ENCODE peak calls at places on chromosomes 2 and 18, in five cellular contexts. One of them, this sample, is unnamed.
A peak's percentile ranks its signal among the peaks of the same experiment; 100 is the strongest.

GRCh38 chr18:50128506-50129271 is 66.3 kb downstream of the MYO5B start:
- DNase-seq in astrocyte of the spinal cord: no peak
- DNase-seq in transverse colon: peak; percentile 83
- DNase-seq in GM20000: peak; percentile 12
- DNase-seq in HFF-Myc: no peak
- DNase-seq in this sample: no peak

GRCh38 chr2:7592618-7593140 is 675.5 kb downstream of the RNF144A start:
- DNase-seq in HFF-Myc: no peak
- DNase-seq in transverse colon: no peak
- DNase-seq in astrocyte of the spinal cord: no peak
- DNase-seq in GM20000: no peak
- DNase-seq in this sample: no peak

GRCh38 chr2:219831957-219832356 is 204.5 kb downstream of the SLC4A3 start:
- DNase-seq in GM20000: no peak
- DNase-seq in astrocyte of the spinal cord: no peak
- DNase-seq in HFF-Myc: no peak
- DNase-seq in transverse colon: no peak
- DNase-seq in this sample: no peak

GRCh38 chr2:131039908-131040660 is 53.2 kb downstream of the FAM168B start:
- DNase-seq in transverse colon: no peak
- DNase-seq in astrocyte of the spinal cord: no peak
- DNase-seq in GM20000: peak; percentile 62
- DNase-seq in HFF-Myc: no peak
- DNase-seq in this sample: peak; percentile 67

GRCh38 chr18:63158012-63158631 is 161.4 kb downstream of the BCL2 start:
- DNase-seq in astrocyte of the spinal cord: no peak
- DNase-seq in GM20000: no peak
- DNase-seq in HFF-Myc: no peak
- DNase-seq in transverse colon: no peak
- DNase-seq in this sample: no peak

GRCh38 chr2:161119483-161119882 is 40.7 kb upstream of the TANK start:
- DNase-seq in astrocyte of the spinal cord: no peak
- DNase-seq in HFF-Myc: no peak
- DNase-seq in GM20000: no peak
- DNase-seq in transverse colon: no peak
- DNase-seq in this sample: no peak

GRCh38 chr18:45935591-45936335 is 31.4 kb downstream of the EPG5 start:
- DNase-seq in transverse colon: no peak
- DNase-seq in GM20000: no peak
- DNase-seq in astrocyte of the spinal cord: peak; percentile 70
- DNase-seq in HFF-Myc: no peak
- DNase-seq in this sample: no peak

GRCh38 chr2:240269886-240270285 is 129.4 kb upstream of the OTOS start:
- DNase-seq in HFF-Myc: no peak
- DNase-seq in GM20000: no peak
- DNase-seq in transverse colon: no peak
- DNase-seq in astrocyte of the spinal cord: no peak
- DNase-seq in this sample: no peak

GRCh38 chr2:97963880-97964279 is 31.9 kb downstream of the TMEM131 start:
- DNase-seq in astrocyte of the spinal cord: no peak
- DNase-seq in GM20000: no peak
- DNase-seq in transverse colon: no peak
- DNase-seq in HFF-Myc: no peak
- DNase-seq in this sample: no peak

GRCh38 chr18:78697446-78697845 is 282.2 kb upstream of the SALL3 start:
- DNase-seq in transverse colon: no peak
- DNase-seq in GM20000: no peak
- DNase-seq in HFF-Myc: no peak
- DNase-seq in astrocyte of the spinal cord: no peak
- DNase-seq in this sample: no peak

GRCh38 chr2:116952254-116952653 is 862.2 kb upstream of the DDX18 start:
- DNase-seq in astrocyte of the spinal cord: no peak
- DNase-seq in GM20000: no peak
- DNase-seq in HFF-Myc: no peak
- DNase-seq in transverse colon: peak; percentile 7
- DNase-seq in this sample: no peak

GRCh38 chr2:24824966-24825882 is 32.0 kb downstream of the CENPO start:
- DNase-seq in transverse colon: no peak
- DNase-seq in GM20000: peak; percentile 54
- DNase-seq in HFF-Myc: no peak
- DNase-seq in astrocyte of the spinal cord: no peak
- DNase-seq in this sample: no peak

GRCh38 chr2:26605195-26605968 is 35.8 kb downstream of the CIB4 start:
- DNase-seq in GM20000: peak; percentile 62
- DNase-seq in transverse colon: no peak
- DNase-seq in astrocyte of the spinal cord: peak; percentile 35
- DNase-seq in HFF-Myc: peak; percentile 17
- DNase-seq in this sample: peak; percentile 60

GRCh38 chr18:58224425-58224750 is 180.4 kb downstream of the NEDD4L start:
- DNase-seq in GM20000: no peak
- DNase-seq in astrocyte of the spinal cord: no peak
- DNase-seq in transverse colon: no peak
- DNase-seq in HFF-Myc: no peak
- DNase-seq in this sample: no peak

GRCh38 chr18:47970664-47971523 is 40.4 kb upstream of the SMAD2 start:
- DNase-seq in astrocyte of the spinal cord: no peak
- DNase-seq in HFF-Myc: no peak
- DNase-seq in GM20000: peak; percentile 55
- DNase-seq in transverse colon: peak; percentile 9
- DNase-seq in this sample: peak; percentile 45

GRCh38 chr2:49914281-49914680 is 760.0 kb upstream of the FSHR start:
- DNase-seq in HFF-Myc: no peak
- DNase-seq in transverse colon: no peak
- DNase-seq in GM20000: no peak
- DNase-seq in astrocyte of the spinal cord: peak; percentile 81
- DNase-seq in this sample: no peak

GRCh38 chr2:218727502-218728165 is 17.0 kb downstream of the TTLL4 start:
- DNase-seq in GM20000: no peak
- DNase-seq in astrocyte of the spinal cord: peak; percentile 32
- DNase-seq in HFF-Myc: no peak
- DNase-seq in transverse colon: no peak
- DNase-seq in this sample: no peak

GRCh38 chr2:219169950-219170654 is at the start of gene SLC23A3:
- DNase-seq in transverse colon: peak; percentile 41
- DNase-seq in GM20000: no peak
- DNase-seq in HFF-Myc: no peak
- DNase-seq in astrocyte of the spinal cord: no peak
- DNase-seq in this sample: no peak

GRCh38 chr2:23007836-23008235 is 377.1 kb upstream of the KLHL29 start:
- DNase-seq in HFF-Myc: no peak
- DNase-seq in transverse colon: no peak
- DNase-seq in GM20000: no peak
- DNase-seq in astrocyte of the spinal cord: no peak
- DNase-seq in this sample: no peak

GRCh38 chr2:107727318-107727717 is 99.4 kb upstream of the RGPD4 start:
- DNase-seq in transverse colon: no peak
- DNase-seq in astrocyte of the spinal cord: no peak
- DNase-seq in HFF-Myc: no peak
- DNase-seq in GM20000: no peak
- DNase-seq in this sample: no peak

GRCh38 chr2:232659359-232659758 is 26.0 kb downstream of the EFHD1 start:
- DNase-seq in transverse colon: no peak
- DNase-seq in GM20000: no peak
- DNase-seq in astrocyte of the spinal cord: peak; percentile 45
- DNase-seq in HFF-Myc: no peak
- DNase-seq in this sample: no peak

GRCh38 chr2:224956706-224957105 is 85.6 kb downstream of the DOCK10 start:
- DNase-seq in GM20000: no peak
- DNase-seq in transverse colon: no peak
- DNase-seq in HFF-Myc: no peak
- DNase-seq in astrocyte of the spinal cord: no peak
- DNase-seq in this sample: no peak

GRCh38 chr2:130837811-130838565 is 1.3 kb downstream of the ARHGEF4 start:
- DNase-seq in transverse colon: no peak
- DNase-seq in GM20000: no peak
- DNase-seq in HFF-Myc: no peak
- DNase-seq in astrocyte of the spinal cord: no peak
- DNase-seq in this sample: no peak

GRCh38 chr2:85748948-85749875 is 4.6 kb upstream of the ATOH8 start:
- DNase-seq in GM20000: no peak
- DNase-seq in HFF-Myc: no peak
- DNase-seq in transverse colon: no peak
- DNase-seq in astrocyte of the spinal cord: no peak
- DNase-seq in this sample: no peak

GRCh38 chr2:215773728-215774127 is 239.6 kb downstream of the MREG start:
- DNase-seq in GM20000: no peak
- DNase-seq in transverse colon: no peak
- DNase-seq in HFF-Myc: no peak
- DNase-seq in astrocyte of the spinal cord: peak; percentile 95
- DNase-seq in this sample: no peak

GRCh38 chr2:234910186-234910679 is 41.6 kb upstream of the SH3BP4 start:
- DNase-seq in transverse colon: no peak
- DNase-seq in astrocyte of the spinal cord: no peak
- DNase-seq in GM20000: no peak
- DNase-seq in HFF-Myc: no peak
- DNase-seq in this sample: no peak

GRCh38 chr18:74411475-74411874 is 45.6 kb downstream of the DIPK1C start:
- DNase-seq in GM20000: no peak
- DNase-seq in HFF-Myc: no peak
- DNase-seq in astrocyte of the spinal cord: no peak
- DNase-seq in transverse colon: no peak
- DNase-seq in this sample: no peak

GRCh38 chr2:167616997-167617396 is 630.4 kb downstream of the STK39 start:
- DNase-seq in HFF-Myc: no peak
- DNase-seq in astrocyte of the spinal cord: no peak
- DNase-seq in transverse colon: no peak
- DNase-seq in GM20000: no peak
- DNase-seq in this sample: no peak

GRCh38 chr2:164538250-164538866 is 82.9 kb downstream of the GRB14 start:
- DNase-seq in transverse colon: no peak
- DNase-seq in astrocyte of the spinal cord: peak; percentile 61
- DNase-seq in HFF-Myc: peak; percentile 14
- DNase-seq in GM20000: peak; percentile 33
- DNase-seq in this sample: peak; percentile 30

GRCh38 chr2:112614201-112614840 is 29.9 kb downstream of the CHCHD5 start:
- DNase-seq in HFF-Myc: no peak
- DNase-seq in astrocyte of the spinal cord: no peak
- DNase-seq in GM20000: no peak
- DNase-seq in transverse colon: peak; percentile 36
- DNase-seq in this sample: no peak

GRCh38 chr2:128465246-128466170 is 146.8 kb upstream of the HS6ST1 start:
- DNase-seq in transverse colon: no peak
- DNase-seq in GM20000: no peak
- DNase-seq in astrocyte of the spinal cord: no peak
- DNase-seq in HFF-Myc: no peak
- DNase-seq in this sample: no peak

GRCh38 chr2:240846881-240847601 is 21.6 kb upstream of the AGXT start:
- DNase-seq in astrocyte of the spinal cord: no peak
- DNase-seq in GM20000: no peak
- DNase-seq in HFF-Myc: no peak
- DNase-seq in transverse colon: no peak
- DNase-seq in this sample: no peak

GRCh38 chr2:60337142-60337497 is 216.3 kb downstream of the BCL11A start:
- DNase-seq in HFF-Myc: no peak
- DNase-seq in astrocyte of the spinal cord: no peak
- DNase-seq in GM20000: peak; percentile 16
- DNase-seq in transverse colon: no peak
- DNase-seq in this sample: no peak
- TF ChIP-seq CTCF in HFF-Myc: peak; percentile 16
- TF ChIP-seq CTCF in astrocyte of the spinal cord: no peak
- TF ChIP-seq CTCF in GM20000: peak; percentile 35
- TF ChIP-seq CTCF in transverse colon: no peak
- TF ChIP-seq CTCF in this sample: peak; percentile 35

GRCh38 chr2:529425-529824 is 147.8 kb downstream of the TMEM18 start:
- DNase-seq in HFF-Myc: no peak
- DNase-seq in GM20000: no peak
- DNase-seq in astrocyte of the spinal cord: peak; percentile 30
- DNase-seq in transverse colon: no peak
- DNase-seq in this sample: no peak

GRCh38 chr2:538646-539045 is 138.6 kb downstream of the TMEM18 start:
- DNase-seq in GM20000: no peak
- DNase-seq in transverse colon: no peak
- DNase-seq in HFF-Myc: no peak
- DNase-seq in astrocyte of the spinal cord: no peak
- DNase-seq in this sample: no peak

GRCh38 chr2:529852-530251 is 147.4 kb downstream of the TMEM18 start:
- DNase-seq in GM20000: no peak
- DNase-seq in astrocyte of the spinal cord: no peak
- DNase-seq in HFF-Myc: no peak
- DNase-seq in transverse colon: no peak
- DNase-seq in this sample: no peak

GRCh38 chr2:535222-535621 is 142.0 kb downstream of the TMEM18 start:
- DNase-seq in transverse colon: no peak
- DNase-seq in astrocyte of the spinal cord: no peak
- DNase-seq in HFF-Myc: no peak
- DNase-seq in GM20000: no peak
- DNase-seq in this sample: no peak
- TF ChIP-seq CTCF in transverse colon: no peak
- TF ChIP-seq CTCF in astrocyte of the spinal cord: no peak
- TF ChIP-seq CTCF in HFF-Myc: no peak
- TF ChIP-seq CTCF in GM20000: no peak
- TF ChIP-seq CTCF in this sample: no peak

DNA sequence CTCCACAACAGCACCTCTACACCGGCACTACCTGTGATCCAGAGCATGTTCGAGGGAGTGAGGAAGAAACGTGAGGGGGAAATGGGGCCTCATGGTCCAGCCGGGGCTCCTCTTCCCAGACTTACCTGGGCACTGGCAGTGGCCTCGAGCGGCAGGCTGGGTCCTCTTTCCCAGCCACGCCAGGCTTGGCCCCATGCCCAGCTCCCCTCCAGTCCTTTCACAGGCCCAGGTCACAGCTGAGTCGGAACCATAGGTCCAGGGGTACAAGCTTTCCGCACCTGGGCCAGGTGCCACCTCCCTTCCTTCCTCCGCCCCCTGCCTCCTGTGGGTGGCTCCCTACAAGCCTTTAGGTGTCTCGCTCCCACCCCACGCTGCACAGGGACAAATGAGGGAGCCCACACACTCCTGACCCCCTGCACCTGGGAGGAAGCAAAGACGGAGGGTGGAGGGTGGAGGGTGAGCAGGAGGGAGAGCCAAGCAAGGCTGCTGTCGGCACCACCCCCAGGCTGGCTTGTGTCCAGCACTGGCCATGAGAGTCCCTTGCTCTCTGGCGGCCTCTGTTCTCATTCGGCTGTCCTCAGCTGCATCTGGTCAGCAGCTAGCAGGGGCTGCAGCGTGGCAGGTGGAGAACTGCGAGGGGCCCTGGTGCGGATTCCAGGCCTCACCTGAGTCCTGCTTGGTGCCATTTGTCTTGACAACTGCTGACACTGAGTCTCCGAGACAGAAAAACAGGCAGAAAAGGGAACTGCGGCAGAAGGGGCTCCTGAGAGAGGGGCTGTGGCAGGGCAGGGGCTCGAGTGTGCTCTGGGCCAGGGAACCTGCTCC is 26.8 kb downstream of the ADRA2B start:
- DNase-seq in astrocyte of the spinal cord: no peak
- DNase-seq in transverse colon: no peak
- DNase-seq in GM20000: no peak
- DNase-seq in HFF-Myc: no peak
- DNase-seq in this sample: no peak
- TF ChIP-seq CTCF in astrocyte of the spinal cord: no peak
- TF ChIP-seq CTCF in transverse colon: no peak
- TF ChIP-seq CTCF in GM20000: no peak
- TF ChIP-seq CTCF in HFF-Myc: no peak
- TF ChIP-seq CTCF in this sample: no peak

GRCh38 chr18:3265564-3266033 is 3.7 kb downstream of the MYL12B start:
- DNase-seq in transverse colon: no peak
- DNase-seq in HFF-Myc: no peak
- DNase-seq in astrocyte of the spinal cord: no peak
- DNase-seq in GM20000: no peak
- DNase-seq in this sample: no peak
- TF ChIP-seq CTCF in transverse colon: no peak
- TF ChIP-seq CTCF in HFF-Myc: no peak
- TF ChIP-seq CTCF in astrocyte of the spinal cord: no peak
- TF ChIP-seq CTCF in GM20000: no peak
- TF ChIP-seq CTCF in this sample: no peak

This sample was measured in GM13977.